ENCODE peak calls at places on chromosome 20, in four cellular contexts. T is tibial artery; F is cardiac fibroblast; X is CD8-positive, alpha-beta T cell. W is an unnamed sample.

GRCh38 chr20:34066476-34067090 is 45.5 kb downstream of the EIF2S2 start:
- DNase-seq in T (no peak), F (no peak), X (no peak), W (no peak)

GRCh38 chr20:12058201-12058600 is 140.5 kb downstream of the BTBD3 start:
- DNase-seq in T (no peak), F (peak), X (no peak), W (no peak)

GRCh38 chr20:36112112-36112511 is 42.4 kb upstream of the EPB41L1 start:
- DNase-seq in T (no peak), F (no peak), X (no peak), W (no peak)

GRCh38 chr20:44642203-44643153 is 9.0 kb downstream of the ADA start:
- DNase-seq in T (peak), F (peak), X (peak), W (peak)

GRCh38 chr20:13819885-13820645 is 35.2 kb downstream of the NDUFAF5 start:
- DNase-seq in T (no peak), F (peak), X (no peak), W (peak)

GRCh38 chr20:36676701-36677421 is 30.9 kb upstream of the SLA2 start:
- DNase-seq in T (no peak), F (no peak), X (no peak), W (no peak)

GRCh38 chr20:37526238-37526838 is 1.3 kb downstream of the BLCAP start:
- DNase-seq in T (peak), F (peak), X (no peak), W (no peak)

GRCh38 chr20:10547276-10548114 is 112.4 kb downstream of the SLX4IP start:
- DNase-seq in T (no peak), F (no peak), X (no peak), W (no peak)

GRCh38 chr20:44936510-44936909 is 23.7 kb downstream of the TOMM34 start:
- DNase-seq in T (no peak), F (no peak), X (no peak), W (no peak)

GRCh38 chr20:54875307-54875706 is 399.9 kb downstream of the DOK5 start:
- DNase-seq in T (no peak), F (no peak), X (no peak), W (no peak)

GRCh38 chr20:52192296-52193007 is 873 bp upstream of the ZFP64 start:
- DNase-seq in T (no peak), F (peak), X (no peak), W (no peak)

GRCh38 chr20:43102394-43102793 is 87.3 kb downstream of the PTPRT start:
- DNase-seq in T (no peak), F (no peak), X (no peak), W (no peak)

GRCh38 chr20:46562373-46563169 is 12.1 kb upstream of the OCSTAMP start:
- DNase-seq in T (peak), F (peak), X (peak), W (peak)

GRCh38 chr20:24698189-24698588 is 228.8 kb downstream of the SYNDIG1 start:
- DNase-seq in T (peak), F (no peak), X (peak), W (no peak)

GRCh38 chr20:64044484-64045247 is 4.8 kb downstream of the SOX18 start:
- DNase-seq in T (no peak), F (peak), X (no peak), W (no peak)

GRCh38 chr20:16712541-16712947 is 17.3 kb upstream of the SNRPB2 start:
- DNase-seq in T (no peak), F (no peak), X (no peak), W (no peak)

GRCh38 chr20:32670773-32671455 is 2.8 kb downstream of the C20orf203 start:
- DNase-seq in T (no peak), F (no peak), X (no peak), W (no peak)

GRCh38 chr20:16824664-16825063 is 76.5 kb downstream of the OTOR start:
- DNase-seq in T (no peak), F (no peak), X (no peak), W (no peak)

GRCh38 chr20:12927489-12927888 is 81.3 kb upstream of the SPTLC3 start:
- DNase-seq in T (no peak), F (peak), X (no peak), W (no peak)

GRCh38 chr20:36274248-36274841 is 31.8 kb upstream of the DLGAP4 start:
- DNase-seq in T (peak), F (no peak), X (no peak), W (no peak)

GRCh38 chr20:44948107-44948506 is 12.1 kb downstream of the TOMM34 start:
- DNase-seq in T (no peak), F (no peak), X (no peak), W (no peak)

GRCh38 chr20:10774357-10774943 is 100.7 kb upstream of the JAG1 start:
- DNase-seq in T (no peak), F (no peak), X (no peak), W (no peak)

GRCh38 chr20:14245368-14245970 is 91.9 kb downstream of the FLRT3 start:
- DNase-seq in T (no peak), F (no peak), X (no peak), W (no peak)

GRCh38 chr20:19735446-19735845 is 22.6 kb upstream of the RIN2 start:
- DNase-seq in T (peak), F (peak), X (no peak), W (no peak)

GRCh38 chr20:31569163-31570020 is 35.7 kb upstream of the ID1 start:
- DNase-seq in T (peak), F (peak), X (peak), W (peak)

GRCh38 chr20:50250748-50251382 is 60.2 kb downstream of the CEBPB start:
- DNase-seq in T (no peak), F (no peak), X (no peak), W (no peak)

GRCh38 chr20:50251383-50251748 is 60.7 kb downstream of the CEBPB start:
- DNase-seq in T (no peak), F (no peak), X (no peak), W (no peak)

GRCh38 chr20:50249447-50250388 is 59.1 kb downstream of the CEBPB start:
- DNase-seq in T (no peak), F (no peak), X (no peak), W (no peak)

GRCh38 chr20:50252715-50253500 is 62.3 kb downstream of the CEBPB start:
- DNase-seq in T (no peak), F (no peak), X (no peak), W (no peak)

GRCh38 chr20:50251992-50252491 is 61.4 kb downstream of the CEBPB start:
- DNase-seq in T (no peak), F (peak), X (no peak), W (no peak)
- H3K4me3 ChIP-seq in T (no peak), F (no peak), X (no peak), W (no peak)

GRCh38 chr20:40990542-40991120 is 38.0 kb upstream of the TOP1 start:
- DNase-seq in T (peak), F (peak), X (peak), W (peak)
- H3K4me3 ChIP-seq in T (no peak), F (no peak), X (no peak), W (no peak)

GRCh38 chr20:4813076-4813838 is 91.5 kb downstream of the PRND start:
- DNase-seq in T (peak), F (no peak), X (peak), W (peak)
- H3K4me3 ChIP-seq in T (no peak), F (no peak), X (peak), W (peak)

GRCh38 chr20:62079166-62079565 is 13.5 kb upstream of the TAF4 start:
- DNase-seq in T (no peak), F (no peak), X (no peak), W (no peak)
- H3K4me3 ChIP-seq in T (no peak), F (no peak), X (no peak), W (no peak)

GRCh38 chr20:50992733-50993457 is 30.0 kb downstream of the KCNG1 start:
- DNase-seq in T (no peak), F (peak), X (no peak), W (peak)

GRCh38 chr20:50987493-50988210 is 29.0 kb downstream of the MOCS3 start:
- DNase-seq in T (no peak), F (peak), X (peak), W (peak)

GRCh38 chr20:50995506-50995905 is 27.4 kb downstream of the KCNG1 start:
- DNase-seq in T (no peak), F (peak), X (no peak), W (no peak)

GRCh38 chr20:50991076-50991475 is 31.8 kb downstream of the KCNG1 start:
- DNase-seq in T (no peak), F (no peak), X (no peak), W (no peak)

GRCh38 chr20:50992336-50992732 is 30.6 kb downstream of the KCNG1 start:
- DNase-seq in T (no peak), F (no peak), X (no peak), W (no peak)
- H3K4me3 ChIP-seq in T (no peak), F (no peak), X (no peak), W (no peak)

DNA sequence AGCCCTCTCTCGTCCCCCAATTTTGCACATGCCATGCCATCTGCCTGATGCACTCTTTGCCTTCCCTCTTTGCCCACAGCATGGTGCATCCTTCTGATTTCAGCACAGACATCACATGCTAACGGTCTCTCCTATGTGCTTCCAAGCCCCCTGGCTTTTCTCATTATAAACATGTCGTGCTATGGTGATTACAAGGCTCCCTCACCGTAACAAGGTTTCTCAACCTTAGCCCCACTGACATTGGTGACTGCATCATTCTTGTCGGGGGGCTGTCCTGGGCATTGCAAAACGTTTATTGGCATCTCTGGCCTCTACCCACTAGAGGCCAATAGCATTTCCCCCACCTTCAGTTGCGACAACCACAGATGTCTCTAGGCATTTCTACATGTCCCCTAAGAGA is 187.2 kb downstream of the TFAP2C start:
- DNase-seq in T (no peak), F (no peak), X (no peak), W (no peak)
- H3K4me3 ChIP-seq in T (no peak), F (no peak), X (no peak), W (no peak)

DNA sequence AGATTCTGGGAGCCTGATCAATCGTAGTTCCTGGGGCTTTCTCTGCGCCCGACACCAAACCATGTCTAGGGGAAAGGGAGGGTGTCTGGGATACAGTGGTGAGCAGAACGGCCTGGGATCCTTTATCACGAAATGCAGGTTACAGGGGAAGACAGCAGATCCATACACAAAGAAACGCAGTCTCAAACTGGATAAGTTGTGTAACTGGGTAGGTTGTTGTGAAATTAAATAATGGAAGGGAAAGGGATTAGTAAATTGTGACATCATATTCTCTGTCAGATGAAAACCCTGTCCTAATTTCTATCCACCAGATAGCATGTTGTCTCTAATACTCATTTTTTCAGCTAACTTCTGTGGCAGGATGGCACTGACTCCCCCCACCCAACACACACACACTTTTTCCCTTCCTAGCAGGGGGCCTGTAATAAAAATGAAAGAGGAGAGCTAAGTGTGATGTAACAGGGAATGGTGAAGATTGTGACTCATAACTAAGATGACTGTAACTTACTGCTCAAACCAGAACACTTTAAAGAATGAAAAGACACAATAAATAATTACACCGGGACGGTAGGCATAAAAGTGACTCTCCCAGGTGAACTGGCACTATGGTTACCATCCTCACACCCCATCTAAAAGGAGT is 758 bp upstream of the TRPC4AP start:
- DNase-seq in T (no peak), F (peak), X (no peak), W (no peak)
- H3K4me3 ChIP-seq in T (peak), F (no peak), X (peak), W (peak)

GRCh38 chr20:41049451-41049850 is 20.8 kb downstream of the TOP1 start:
- DNase-seq in T (no peak), F (no peak), X (no peak), W (no peak)

GRCh38 chr20:41050361-41051019 is 21.9 kb downstream of the TOP1 start:
- DNase-seq in T (no peak), F (no peak), X (no peak), W (no peak)

GRCh38 chr20:41047279-41047974 is 18.8 kb downstream of the TOP1 start:
- DNase-seq in T (no peak), F (no peak), X (no peak), W (no peak)

GRCh38 chr20:41047975-41048305 is 19.3 kb downstream of the TOP1 start:
- DNase-seq in T (no peak), F (peak), X (no peak), W (peak)

GRCh38 chr20:41048475-41049242 is 20.0 kb downstream of the TOP1 start:
- DNase-seq in T (no peak), F (no peak), X (no peak), W (peak)
- H3K4me3 ChIP-seq in T (peak), F (no peak), X (peak), W (peak)

W was measured in CD4-positive, alpha-beta memory T cell.